ENCODE peak calls at places on chromosomes 5 and 9, in seven cellular contexts. Q, O, E, P, B, W and U are unnamed samples.

GRCh38 chr9:132150256-132150655 is 11.6 kb upstream of the NTNG2 start:
- DNase-seq in Q (no peak), O (no peak), E (no peak), P (no peak), B (no peak), W (no peak), U (no peak)

GRCh38 chr5:117333011-117333410 is 758.4 kb upstream of the SEMA6A start:
- DNase-seq in Q (no peak), O (no peak), E (no peak), P (no peak), B (no peak), W (no peak), U (no peak)

GRCh38 chr5:95857185-95857945 is 34.8 kb upstream of the GLRX start:
- DNase-seq in Q (no peak), O (no peak), E (peak; percentile 55), P (no peak), B (peak; percentile 45), W (peak; percentile 89), U (peak; percentile 27)

GRCh38 chr9:2477755-2478154 is 143.8 kb upstream of the VLDLR start:
- DNase-seq in Q (no peak), O (no peak), E (no peak), P (no peak), B (peak; percentile 31), W (no peak), U (no peak)

GRCh38 chr5:137291031-137291430 is 208.1 kb downstream of the SPOCK1 start:
- DNase-seq in Q (no peak), O (no peak), E (no peak), P (no peak), B (no peak), W (no peak), U (no peak)

GRCh38 chr9:131889437-131890244 is 149.8 kb upstream of the RAPGEF1 start:
- DNase-seq in Q (no peak), O (no peak), E (peak; percentile 44), P (no peak), B (no peak), W (peak; percentile 67), U (no peak)

GRCh38 chr5:172771439-172772111 is 580 bp upstream of the DUSP1 start:
- DNase-seq in Q (no peak), O (no peak), E (no peak), P (peak; percentile 29), B (no peak), W (no peak), U (no peak)

GRCh38 chr9:14730367-14730958 is 7.9 kb upstream of the CER1 start:
- DNase-seq in Q (no peak), O (no peak), E (no peak), P (no peak), B (no peak), W (no peak), U (no peak)

GRCh38 chr9:21070171-21070571 is 7.6 kb downstream of the IFNB1 start:
- DNase-seq in Q (peak; percentile 40), O (no peak), E (peak; percentile 32), P (peak; percentile 74), B (peak; percentile 21), W (peak; percentile 41), U (no peak)

GRCh38 chr5:140259509-140259908 is 43.4 kb downstream of the PFDN1 start:
- DNase-seq in Q (no peak), O (no peak), E (no peak), P (peak; percentile 97), B (no peak), W (no peak), U (no peak)

GRCh38 chr5:89043676-89044075 is 160.7 kb upstream of the MEF2C start:
- DNase-seq in Q (no peak), O (no peak), E (no peak), P (peak; percentile 13), B (no peak), W (no peak), U (no peak)

GRCh38 chr5:126499742-126500396 is 76.7 kb downstream of the GRAMD2B start:
- DNase-seq in Q (no peak), O (no peak), E (peak; percentile 59), P (no peak), B (no peak), W (no peak), U (no peak)

GRCh38 chr5:36162810-36163486 is 11.0 kb downstream of the SKP2 start:
- DNase-seq in Q (no peak), O (no peak), E (no peak), P (no peak), B (no peak), W (no peak), U (peak; percentile 11)

GRCh38 chr5:94524841-94525697 is 93.3 kb downstream of the KIAA0825 start:
- DNase-seq in Q (no peak), O (no peak), E (no peak), P (peak; percentile 52), B (peak; percentile 12), W (no peak), U (no peak)

GRCh38 chr9:111599092-111599947 is at the start of gene PTGR1:
- DNase-seq in Q (peak; percentile 80), O (no peak), E (peak; percentile 80), P (peak; percentile 94), B (peak; percentile 84), W (peak; percentile 88), U (peak; percentile 25)

GRCh38 chr9:97554566-97555075 is 53.2 kb downstream of the TMOD1 start:
- DNase-seq in Q (no peak), O (no peak), E (no peak), P (no peak), B (no peak), W (no peak), U (no peak)

GRCh38 chr9:130660683-130661460 is 3.5 kb upstream of the PRDM12 start:
- DNase-seq in Q (no peak), O (no peak), E (peak; percentile 52), P (no peak), B (no peak), W (no peak), U (no peak)

GRCh38 chr5:68151812-68152211 is 63.7 kb upstream of the PIK3R1 start:
- DNase-seq in Q (no peak), O (no peak), E (no peak), P (no peak), B (no peak), W (no peak), U (no peak)